ENCODE peak calls at places on chromosomes 7 and 10, in six cellular contexts. One of them, this sample, is unnamed.
A peak's percentile ranks its signal among the peaks of the same experiment; 100 is the strongest.

GRCh38 chr7:49639068-49639593 is 134.3 kb upstream of the VWC2 start:
- DNase-seq in GM12878: no peak
- DNase-seq in H1: no peak
- DNase-seq in GM12892: no peak
- DNase-seq in HepG2: no peak
- DNase-seq in K562: no peak
- DNase-seq in this sample: no peak

GRCh38 chr10:58554316-58554715 is 41.6 kb downstream of the BICC1 start:
- DNase-seq in H1: no peak
- DNase-seq in GM12892: no peak
- DNase-seq in HepG2: no peak
- DNase-seq in K562: no peak
- DNase-seq in GM12878: no peak
- DNase-seq in this sample: no peak

GRCh38 chr10:124164252-124164651 is 70.9 kb upstream of the CHST15 start:
- DNase-seq in H1: no peak
- DNase-seq in HepG2: no peak
- DNase-seq in K562: no peak
- DNase-seq in GM12878: no peak
- DNase-seq in GM12892: no peak
- DNase-seq in this sample: no peak

GRCh38 chr7:158273138-158273651 is 314.4 kb downstream of the PTPRN2 start:
- DNase-seq in HepG2: no peak
- DNase-seq in GM12878: no peak
- DNase-seq in H1: no peak
- DNase-seq in K562: no peak
- DNase-seq in GM12892: no peak
- DNase-seq in this sample: no peak

GRCh38 chr10:99234067-99234738 is 1.4 kb downstream of the HPSE2 start:
- DNase-seq in H1: peak; percentile 72
- DNase-seq in K562: peak; percentile 10
- DNase-seq in GM12892: peak; percentile 78
- DNase-seq in GM12878: peak; percentile 17
- DNase-seq in HepG2: no peak
- DNase-seq in this sample: peak; percentile 76

GRCh38 chr7:32062150-32062549 is 8.1 kb downstream of the PDE1C start:
- DNase-seq in GM12892: no peak
- DNase-seq in K562: peak; percentile 46
- DNase-seq in GM12878: no peak
- DNase-seq in HepG2: peak; percentile 16
- DNase-seq in H1: peak; percentile 86
- DNase-seq in this sample: peak; percentile 16

GRCh38 chr7:28919510-28919909 is 38.6 kb downstream of the TRIL start:
- DNase-seq in GM12892: no peak
- DNase-seq in K562: no peak
- DNase-seq in GM12878: no peak
- DNase-seq in HepG2: no peak
- DNase-seq in H1: no peak
- DNase-seq in this sample: no peak

GRCh38 chr7:127865466-127865865 is 165.8 kb downstream of the LRRC4 start:
- DNase-seq in GM12892: no peak
- DNase-seq in H1: no peak
- DNase-seq in K562: no peak
- DNase-seq in HepG2: peak; percentile 20
- DNase-seq in GM12878: no peak
- DNase-seq in this sample: no peak

GRCh38 chr7:90720970-90721768 is 125.0 kb downstream of the CDK14 start:
- DNase-seq in GM12878: no peak
- DNase-seq in K562: no peak
- DNase-seq in GM12892: no peak
- DNase-seq in H1: no peak
- DNase-seq in HepG2: peak; percentile 53
- DNase-seq in this sample: no peak

GRCh38 chr7:47744883-47745282 is 163.0 kb upstream of the TNS3 start:
- DNase-seq in H1: peak; percentile 14
- DNase-seq in GM12878: no peak
- DNase-seq in GM12892: no peak
- DNase-seq in HepG2: no peak
- DNase-seq in K562: no peak
- DNase-seq in this sample: no peak

GRCh38 chr10:53841746-53842145 is 959.3 kb downstream of the PCDH15 start:
- DNase-seq in H1: no peak
- DNase-seq in GM12878: no peak
- DNase-seq in HepG2: no peak
- DNase-seq in K562: no peak
- DNase-seq in GM12892: no peak
- DNase-seq in this sample: no peak

GRCh38 chr7:141301544-141301943 is 227.7 kb downstream of the TMEM178B start:
- DNase-seq in H1: no peak
- DNase-seq in GM12878: no peak
- DNase-seq in GM12892: no peak
- DNase-seq in HepG2: no peak
- DNase-seq in K562: no peak
- DNase-seq in this sample: no peak

GRCh38 chr10:76303682-76304316 is 872.4 kb downstream of the LRMDA start:
- DNase-seq in K562: peak; percentile 29
- DNase-seq in GM12892: no peak
- DNase-seq in GM12878: no peak
- DNase-seq in H1: peak; percentile 62
- DNase-seq in HepG2: peak; percentile 81
- DNase-seq in this sample: no peak

GRCh38 chr10:126585249-126585986 is 85.1 kb downstream of the C10orf90 start:
- DNase-seq in K562: no peak
- DNase-seq in GM12878: no peak
- DNase-seq in H1: no peak
- DNase-seq in GM12892: no peak
- DNase-seq in HepG2: no peak
- DNase-seq in this sample: no peak

GRCh38 chr10:126080879-126081331 is 184.5 kb downstream of the FANK1 start:
- DNase-seq in GM12892: no peak
- DNase-seq in GM12878: no peak
- DNase-seq in H1: no peak
- DNase-seq in K562: no peak
- DNase-seq in HepG2: no peak
- DNase-seq in this sample: no peak

GRCh38 chr10:60878224-60878623 is 65.8 kb downstream of the RHOBTB1 start:
- DNase-seq in HepG2: no peak
- DNase-seq in GM12892: no peak
- DNase-seq in H1: no peak
- DNase-seq in K562: no peak
- DNase-seq in GM12878: no peak
- DNase-seq in this sample: no peak

GRCh38 chr7:158321936-158322615 is 265.5 kb downstream of the PTPRN2 start:
- DNase-seq in K562: no peak
- DNase-seq in HepG2: no peak
- DNase-seq in GM12878: no peak
- DNase-seq in GM12892: no peak
- DNase-seq in H1: peak; percentile 41
- DNase-seq in this sample: no peak

GRCh38 chr7:21054427-21055133 is 267.9 kb upstream of the SP8 start:
- DNase-seq in GM12892: no peak
- DNase-seq in K562: no peak
- DNase-seq in GM12878: no peak
- DNase-seq in H1: no peak
- DNase-seq in HepG2: no peak
- DNase-seq in this sample: no peak

GRCh38 chr10:45180946-45181439 is 134.4 kb downstream of the OR13A1 start:
- DNase-seq in GM12892: no peak
- DNase-seq in H1: no peak
- DNase-seq in K562: no peak
- DNase-seq in GM12878: no peak
- DNase-seq in HepG2: no peak
- DNase-seq in this sample: no peak

GRCh38 chr10:122020202-122020601 is 31.2 kb downstream of the TACC2 start:
- DNase-seq in HepG2: no peak
- DNase-seq in K562: no peak
- DNase-seq in H1: no peak
- DNase-seq in GM12878: no peak
- DNase-seq in GM12892: no peak
- DNase-seq in this sample: no peak

GRCh38 chr10:122021828-122022227 is 32.9 kb downstream of the TACC2 start:
- DNase-seq in GM12892: no peak
- DNase-seq in GM12878: no peak
- DNase-seq in HepG2: no peak
- DNase-seq in H1: no peak
- DNase-seq in K562: no peak
- DNase-seq in this sample: no peak

GRCh38 chr10:122021421-122021820 is 32.5 kb downstream of the TACC2 start:
- DNase-seq in GM12878: no peak
- DNase-seq in HepG2: no peak
- DNase-seq in H1: no peak
- DNase-seq in K562: no peak
- DNase-seq in GM12892: no peak
- DNase-seq in this sample: no peak

GRCh38 chr10:122019414-122019975 is 30.5 kb downstream of the TACC2 start:
- DNase-seq in GM12892: no peak
- DNase-seq in HepG2: no peak
- DNase-seq in GM12878: no peak
- DNase-seq in K562: no peak
- DNase-seq in H1: peak; percentile 52
- DNase-seq in this sample: no peak

GRCh38 chr10:122018951-122019413 is 30.0 kb downstream of the TACC2 start:
- DNase-seq in HepG2: no peak
- DNase-seq in H1: no peak
- DNase-seq in K562: no peak
- DNase-seq in GM12878: no peak
- DNase-seq in GM12892: no peak
- DNase-seq in this sample: no peak
- TF ChIP-seq POLR2A in HepG2: no peak
- TF ChIP-seq POLR2A in H1: no peak
- TF ChIP-seq POLR2A in K562: no peak
- TF ChIP-seq POLR2A in GM12878: no peak
- TF ChIP-seq POLR2A in GM12892: no peak
- TF ChIP-seq POLR2A in this sample: no peak

GRCh38 chr7:151117041-151117440 is 30.8 kb downstream of the AGAP3 start:
- DNase-seq in K562: no peak
- DNase-seq in HepG2: no peak
- DNase-seq in H1: no peak
- DNase-seq in GM12878: no peak
- DNase-seq in GM12892: no peak
- DNase-seq in this sample: no peak
- TF ChIP-seq TAF1 in K562: no peak
- TF ChIP-seq TAF1 in HepG2: no peak
- TF ChIP-seq TAF1 in H1: no peak
- TF ChIP-seq TAF1 in GM12878: no peak
- TF ChIP-seq TAF1 in GM12892: no peak
- TF ChIP-seq TAF1 in this sample: no peak

GRCh38 chr10:130111848-130112180 is 1.2 kb upstream of the C10orf143 start:
- DNase-seq in K562: no peak
- DNase-seq in H1: no peak
- DNase-seq in GM12892: no peak
- DNase-seq in GM12878: no peak
- DNase-seq in HepG2: no peak
- DNase-seq in this sample: no peak

GRCh38 chr10:130109796-130110235 is 814 bp downstream of the C10orf143 start:
- DNase-seq in HepG2: peak; percentile 83
- DNase-seq in K562: peak; percentile 49
- DNase-seq in H1: peak; percentile 78
- DNase-seq in GM12878: peak; percentile 61
- DNase-seq in GM12892: no peak
- DNase-seq in this sample: no peak

GRCh38 chr10:130112821-130113220 is 2.2 kb upstream of the C10orf143 start:
- DNase-seq in GM12892: no peak
- DNase-seq in HepG2: no peak
- DNase-seq in H1: no peak
- DNase-seq in K562: no peak
- DNase-seq in GM12878: no peak
- DNase-seq in this sample: no peak

GRCh38 chr10:130110236-130111114 is at the start of gene C10orf143:
- DNase-seq in K562: peak; percentile 95
- DNase-seq in GM12892: peak; percentile 76
- DNase-seq in HepG2: peak; percentile 92
- DNase-seq in GM12878: peak; percentile 89
- DNase-seq in H1: peak; percentile 100
- DNase-seq in this sample: peak; percentile 77

DNA sequence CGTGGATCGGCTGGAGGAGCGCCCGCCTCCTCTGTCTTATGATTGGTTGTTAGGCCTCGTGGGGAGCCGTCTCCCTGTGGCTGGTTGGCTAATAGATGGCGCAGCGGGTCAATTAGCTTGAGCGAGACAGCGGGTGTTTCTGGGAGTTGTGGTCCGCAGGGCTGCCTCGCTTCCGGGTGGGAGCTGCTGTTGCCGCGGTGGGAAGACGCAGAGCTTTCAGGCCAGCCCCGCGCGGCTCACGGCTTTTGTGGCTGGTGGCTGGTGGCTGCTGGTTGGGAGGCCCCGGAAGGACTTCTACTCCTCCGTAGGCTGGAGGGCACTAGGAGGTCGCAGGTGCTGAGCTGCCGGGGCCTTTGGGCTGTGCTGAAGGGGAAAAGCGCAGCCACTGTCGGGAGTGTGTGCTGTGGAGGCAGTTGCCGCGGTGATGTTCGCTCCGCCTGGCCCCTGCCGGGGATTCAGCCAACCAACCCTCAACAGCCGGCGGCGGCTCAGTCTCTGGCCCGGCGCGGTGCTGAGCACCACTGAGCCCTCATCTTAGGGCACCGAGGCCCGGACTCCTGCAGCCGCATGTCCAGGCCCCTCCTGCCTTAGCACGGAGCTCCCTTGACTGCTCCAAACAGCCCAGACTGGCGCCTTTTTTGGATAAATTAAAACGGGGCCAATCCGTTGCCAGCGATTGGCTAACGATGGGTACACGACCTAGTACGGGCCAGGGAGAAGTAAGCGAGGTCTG is 651 bp upstream of the C10orf143 start:
- DNase-seq in H1: peak; percentile 90
- DNase-seq in HepG2: peak; percentile 96
- DNase-seq in K562: peak; percentile 91
- DNase-seq in GM12878: peak; percentile 88
- DNase-seq in GM12892: peak; percentile 84
- DNase-seq in this sample: peak; percentile 85
- TF ChIP-seq POLR2A in H1: peak; percentile 44
- TF ChIP-seq POLR2A in HepG2: peak; percentile 72
- TF ChIP-seq POLR2A in K562: peak; percentile 3
- TF ChIP-seq POLR2A in GM12878: peak; percentile 73
- TF ChIP-seq POLR2A in GM12892: peak; percentile 69
- TF ChIP-seq POLR2A in this sample: peak; percentile 62

DNA sequence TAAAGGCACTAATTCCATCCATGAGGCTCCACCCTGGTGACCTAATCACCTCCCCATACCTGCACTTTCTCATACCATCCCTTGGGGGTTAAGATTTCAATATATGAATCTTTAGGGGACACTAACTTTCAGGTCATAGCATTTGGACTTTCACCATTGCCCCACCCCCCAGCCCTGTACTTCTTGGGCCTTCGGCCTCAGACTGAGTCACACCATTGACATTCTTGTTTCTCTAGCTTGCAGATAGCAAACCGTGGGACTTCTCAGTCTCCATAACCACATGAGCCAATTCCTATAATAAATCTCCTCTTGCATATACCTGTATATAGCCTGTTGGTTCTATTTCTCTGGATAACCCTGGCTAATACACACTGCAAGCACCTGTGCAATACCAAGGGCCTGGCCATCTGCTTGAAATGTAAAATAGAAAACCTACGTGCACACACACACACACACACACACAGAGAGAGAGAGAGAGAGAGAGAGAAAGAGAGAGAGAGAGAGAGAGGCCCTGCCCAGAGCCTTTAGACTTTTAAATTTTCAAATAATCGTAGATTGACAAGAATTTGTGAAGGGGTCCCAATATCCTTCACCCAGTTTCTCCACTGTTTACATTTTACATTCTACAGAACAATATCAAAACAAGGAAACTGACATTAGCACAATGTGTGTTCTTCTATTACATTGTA is 25.3 kb downstream of the ANXA8 start:
- DNase-seq in K562: peak; percentile 2
- DNase-seq in H1: peak; percentile 10
- DNase-seq in HepG2: no peak
- DNase-seq in GM12892: no peak
- DNase-seq in GM12878: no peak
- DNase-seq in this sample: no peak
- TF ChIP-seq TAF1 in K562: no peak
- TF ChIP-seq TAF1 in H1: no peak
- TF ChIP-seq TAF1 in HepG2: no peak
- TF ChIP-seq TAF1 in GM12892: no peak
- TF ChIP-seq TAF1 in GM12878: no peak
- TF ChIP-seq TAF1 in this sample: no peak